ENCODE peak calls at places on chromosome 17, in five cellular contexts. P, N, G, T and X are unnamed samples.

GRCh38 chr17:50534222-50534978 is 1.9 kb downstream of the EPN3 start:
- DNase-seq in P (peak; percentile 91), N (no peak), G (no peak), T (peak; percentile 62), X (no peak)

GRCh38 chr17:61582593-61582992 is 8.4 kb downstream of the NACA2 start:
- DNase-seq in P (no peak), N (no peak), G (no peak), T (no peak), X (no peak)

GRCh38 chr17:82042649-82043048 is 5.2 kb upstream of the DCXR start:
- DNase-seq in P (no peak), N (no peak), G (no peak), T (no peak), X (no peak)

GRCh38 chr17:39150795-39151679 is at the start of gene PLXDC1:
- DNase-seq in P (peak; percentile 80), N (no peak), G (no peak), T (no peak), X (no peak)

GRCh38 chr17:6491071-6491700 is 46.9 kb downstream of the PIMREG start:
- DNase-seq in P (no peak), N (no peak), G (no peak), T (no peak), X (no peak)

GRCh38 chr17:32609085-32609484 is 122.3 kb downstream of the CDK5R1 start:
- DNase-seq in P (peak; percentile 72), N (peak; percentile 76), G (no peak), T (no peak), X (no peak)

GRCh38 chr17:74119960-74120359 is 83.5 kb upstream of the RPL38 start:
- DNase-seq in P (peak; percentile 48), N (no peak), G (no peak), T (no peak), X (no peak)

GRCh38 chr17:828761-829160 is 46.6 kb downstream of the MRM3 start:
- DNase-seq in P (no peak), N (no peak), G (no peak), T (no peak), X (no peak)

GRCh38 chr17:56109811-56110210 is 43.5 kb upstream of the ANKFN1 start:
- DNase-seq in P (no peak), N (no peak), G (no peak), T (no peak), X (no peak)

GRCh38 chr17:57970706-57971105 is 15.5 kb upstream of the CUEDC1 start:
- DNase-seq in P (no peak), N (no peak), G (no peak), T (no peak), X (no peak)

GRCh38 chr17:82246365-82247174 is 17.7 kb downstream of the SLC16A3 start:
- DNase-seq in P (peak; percentile 81), N (no peak), G (no peak), T (peak; percentile 70), X (peak; percentile 87)

GRCh38 chr17:49596613-49597244 is 21.1 kb downstream of the NXPH3 start:
- DNase-seq in P (no peak), N (no peak), G (no peak), T (no peak), X (no peak)

GRCh38 chr17:46818929-46819859 is 702 bp upstream of the WNT3 start:
- DNase-seq in P (no peak), N (no peak), G (no peak), T (no peak), X (no peak)

GRCh38 chr17:71224824-71225575 is 895.8 kb upstream of the SOX9 start:
- DNase-seq in P (no peak), N (no peak), G (no peak), T (no peak), X (no peak)

GRCh38 chr17:72725432-72726068 is 366.9 kb downstream of the SLC39A11 start:
- DNase-seq in P (no peak), N (peak; percentile 69), G (peak; percentile 56), T (peak; percentile 12), X (no peak)

GRCh38 chr17:65403616-65404015 is 157.8 kb downstream of the AXIN2 start:
- DNase-seq in P (no peak), N (no peak), G (no peak), T (no peak), X (no peak)

GRCh38 chr17:36593651-36594316 is 2.1 kb downstream of the DHRS11 start:
- DNase-seq in P (no peak), N (no peak), G (no peak), T (no peak), X (no peak)
- TF ChIP-seq CTCF in P (no peak), N (no peak), G (no peak), T (no peak), X (no peak)

GRCh38 chr17:45234641-45235040 is 13.0 kb downstream of the FMNL1 start:
- DNase-seq in P (no peak), N (no peak), G (no peak), T (no peak), X (no peak)
- TF ChIP-seq CTCF in P (peak; percentile 13), N (peak; percentile 22), G (peak; percentile 52), T (no peak), X (peak; percentile 64)

GRCh38 chr17:18002171-18002570 is 29.5 kb downstream of the DRC3 start:
- DNase-seq in P (no peak), N (no peak), G (no peak), T (no peak), X (no peak)

GRCh38 chr17:18005496-18005895 is 32.8 kb downstream of the DRC3 start:
- DNase-seq in P (no peak), N (no peak), G (no peak), T (no peak), X (no peak)

GRCh38 chr17:18004345-18004744 is 31.7 kb downstream of the DRC3 start:
- DNase-seq in P (peak; percentile 32), N (no peak), G (no peak), T (no peak), X (no peak)

GRCh38 chr17:18006495-18007239 is 32.3 kb downstream of the ATPAF2 start:
- DNase-seq in P (peak; percentile 64), N (no peak), G (no peak), T (no peak), X (no peak)

DNA sequence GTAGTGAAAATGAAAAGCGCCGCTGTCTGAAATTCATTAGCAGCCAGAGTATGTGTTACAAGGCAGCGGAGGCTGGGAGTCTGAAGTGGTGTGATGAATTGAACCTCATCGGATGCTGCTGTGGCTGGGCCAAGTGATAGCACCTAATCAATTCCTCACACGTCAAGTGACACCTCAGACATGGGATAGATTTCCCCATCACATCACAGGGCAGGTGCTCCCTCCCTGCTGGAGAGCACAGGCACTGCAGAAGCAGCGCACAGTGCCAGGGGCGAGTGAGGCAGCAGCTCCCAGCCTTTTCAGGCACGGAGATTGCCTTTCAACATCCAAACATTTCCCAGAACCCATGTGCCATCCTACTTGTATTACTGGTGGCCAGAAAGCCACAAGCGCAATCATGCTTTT is 32.2 kb downstream of the DRC3 start:
- DNase-seq in P (no peak), N (no peak), G (no peak), T (no peak), X (no peak)
- TF ChIP-seq CTCF in P (no peak), N (no peak), G (peak; percentile 46), T (no peak), X (peak; percentile 34)

GRCh38 chr17:48322060-48322459 is 108.0 kb downstream of the SKAP1 start:
- DNase-seq in P (no peak), N (no peak), G (no peak), T (no peak), X (no peak)
- TF ChIP-seq CTCF in P (no peak), N (peak; percentile 21), G (no peak), T (no peak), X (peak; percentile 40)

DNA sequence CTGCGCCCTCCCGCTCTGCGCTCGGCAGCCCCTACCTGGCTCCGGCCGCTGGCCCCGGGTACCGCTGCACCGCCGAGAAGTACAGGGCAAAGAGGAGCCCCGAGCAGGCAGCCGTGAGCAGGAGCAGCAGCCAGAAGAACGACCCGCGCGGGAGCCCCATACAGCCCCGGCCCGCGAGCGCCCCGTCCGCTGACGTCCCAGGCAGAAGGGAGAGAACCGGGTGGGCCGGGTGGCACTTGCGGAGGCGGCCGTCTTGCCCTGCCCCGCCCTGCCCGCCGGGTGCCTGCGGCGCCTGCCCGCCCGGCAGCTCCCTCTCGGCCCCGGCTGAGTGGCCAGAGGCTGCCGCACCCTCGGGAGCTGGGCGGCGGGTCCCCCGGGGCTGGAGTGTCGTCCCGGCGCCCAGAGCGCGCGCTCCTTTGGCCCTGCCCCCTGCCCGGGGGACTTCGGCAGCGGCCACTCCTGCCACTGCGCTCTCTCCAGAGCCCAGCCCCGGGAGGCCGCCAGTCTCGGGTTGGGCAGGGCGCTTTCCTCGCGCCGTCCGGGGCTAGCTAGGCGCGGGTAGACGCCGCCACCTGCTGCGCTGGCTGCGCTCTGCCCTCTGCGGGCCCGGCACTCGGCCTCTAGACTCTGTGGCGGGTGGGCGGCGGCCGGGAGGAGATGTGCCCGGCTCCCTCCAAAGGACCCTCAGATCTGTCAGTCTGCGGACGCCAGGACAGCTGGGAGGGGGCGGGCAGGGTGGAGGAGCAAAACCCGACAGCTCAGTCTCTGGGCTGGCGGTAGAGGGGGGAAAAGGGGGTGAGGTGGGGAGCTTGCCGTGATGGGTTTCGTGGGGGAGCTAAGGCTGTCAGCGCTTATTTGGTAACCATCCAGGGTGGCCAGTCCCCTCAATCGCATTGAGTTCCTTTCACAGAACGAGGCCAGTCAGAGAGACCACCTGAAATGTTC is at the start of gene ST6GALNAC2:
- DNase-seq in P (peak; percentile 91), N (peak; percentile 87), G (peak; percentile 35), T (peak; percentile 42), X (no peak)
- TF ChIP-seq CTCF in P (peak; percentile 70), N (peak; percentile 28), G (peak; percentile 44), T (peak; percentile 29), X (peak; percentile 56)